ENCODE peak calls at places on chromosome 17, in five cellular contexts. X is left ventricle myocardium inferior; C is iris pigment epithelial cell; F is effector memory CD4-positive, alpha-beta T cell; M is AG08395. Y is an unnamed sample.

GRCh38 chr17:40415390-40415789 is 2.3 kb downstream of the TOP2A start:
- DNase-seq in X (no peak), M (peak; percentile 44), C (peak; percentile 57), F (no peak), Y (peak; percentile 70)

GRCh38 chr17:48144976-48145798 is 37.6 kb downstream of the SNX11 start:
- DNase-seq in F (no peak), X (no peak), M (no peak), C (no peak), Y (no peak)

GRCh38 chr17:76154935-76155845 is 14.1 kb upstream of the FOXJ1 start:
- DNase-seq in M (no peak), C (no peak), X (no peak), F (no peak), Y (no peak)

GRCh38 chr17:44581868-44582267 is 24.6 kb downstream of the FZD2 start:
- DNase-seq in F (no peak), C (no peak), X (no peak), M (peak; percentile 21), Y (no peak)

GRCh38 chr17:44878627-44879221 is 20.5 kb downstream of the EFTUD2 start:
- DNase-seq in X (no peak), M (peak; percentile 62), C (peak; percentile 28), F (no peak), Y (peak; percentile 48)

GRCh38 chr17:17414316-17414937 is 62.4 kb upstream of the MED9 start:
- DNase-seq in X (no peak), C (peak; percentile 56), M (peak; percentile 87), F (no peak), Y (peak; percentile 50)

GRCh38 chr17:2184993-2185931 is 118.3 kb downstream of the SMG6 start:
- DNase-seq in M (no peak), C (no peak), F (no peak), X (no peak), Y (no peak)

GRCh38 chr17:75011788-75012319 is 616 bp upstream of the MRPL58 start:
- DNase-seq in C (peak; percentile 82), F (no peak), M (peak; percentile 87), X (peak; percentile 61), Y (peak; percentile 88)

GRCh38 chr17:38560503-38561318 is 45.0 kb downstream of the SRCIN1 start:
- DNase-seq in M (peak; percentile 38), F (no peak), C (peak; percentile 40), X (no peak), Y (peak; percentile 36)